ENCODE peak calls at places on chromosomes 11 and 22, in nine cellular contexts. I is Karpas-422; T is SW480; Z is NCI-H2107; D is head of caudate nucleus; H is CD4-positive, CD25-positive, alpha-beta regulatory T cell; N is fibroblast of mammary gland; M is BJ; J is A172. X is an unnamed sample.
A peak's percentile ranks its signal among the peaks of the same experiment; 100 is the strongest.

GRCh38 chr11:31237819-31238771 is 131.4 kb downstream of the DCDC1 start:
- DNase-seq in T (no peak), H (no peak), M (no peak), I (no peak), Z (no peak), D (no peak), N (peak; percentile 28), J (no peak), X (no peak)

GRCh38 chr11:47359162-47359561 is 6.7 kb upstream of the MYBPC3 start:
- DNase-seq in T (no peak), N (no peak), M (no peak), Z (no peak), H (no peak), J (no peak), D (no peak), I (no peak), X (no peak)

GRCh38 chr22:42294034-42294985 is 23.9 kb upstream of the TCF20 start:
- DNase-seq in I (no peak), Z (no peak), M (no peak), H (peak; percentile 56), J (peak; percentile 24), N (peak; percentile 31), T (no peak), D (no peak), X (no peak)

GRCh38 chr11:5380740-5381342 is 2.8 kb upstream of the OR51M1 start:
- DNase-seq in I (peak; percentile 76), J (peak; percentile 83), D (peak; percentile 52), T (peak; percentile 58), M (no peak), Z (no peak), H (no peak), N (peak; percentile 75), X (peak; percentile 63)

GRCh38 chr22:35369996-35370395 is 10.9 kb upstream of the HMOX1 start:
- DNase-seq in M (no peak), J (no peak), H (no peak), N (no peak), Z (no peak), I (no peak), D (no peak), T (no peak), X (no peak)

GRCh38 chr22:38352436-38352835 is 35.2 kb upstream of the CSNK1E start:
- DNase-seq in I (no peak), M (no peak), Z (no peak), J (no peak), T (no peak), N (no peak), D (no peak), H (no peak), X (no peak)

GRCh38 chr11:130866831-130867230 is 49.4 kb downstream of the SNX19 start:
- DNase-seq in M (no peak), N (no peak), Z (no peak), H (no peak), T (no peak), D (no peak), I (no peak), J (no peak), X (no peak)

GRCh38 chr11:3199537-3200295 is 18.9 kb downstream of the MRGPRG start:
- DNase-seq in Z (no peak), D (no peak), N (no peak), I (no peak), J (no peak), T (no peak), M (no peak), H (no peak), X (no peak)

GRCh38 chr22:41974691-41975290 is 5.5 kb downstream of the SEPTIN3 start:
- DNase-seq in T (no peak), J (no peak), D (peak; percentile 31), Z (no peak), M (no peak), N (no peak), I (no peak), H (no peak), X (no peak)

GRCh38 chr11:40293655-40294342 is 1165.7 kb downstream of the LRRC4C start:
- DNase-seq in N (peak; percentile 86), H (no peak), Z (no peak), I (peak; percentile 79), J (peak; percentile 31), M (peak; percentile 41), T (peak; percentile 81), D (peak; percentile 88), X (peak; percentile 79)

GRCh38 chr22:22999473-22999872 is 70.8 kb upstream of the GNAZ start:
- DNase-seq in J (no peak), T (no peak), M (no peak), I (no peak), H (no peak), D (no peak), N (no peak), Z (no peak), X (no peak)

GRCh38 chr11:114774599-114775365 is 96.5 kb downstream of the NXPE2 start:
- DNase-seq in I (peak; percentile 84), J (peak; percentile 5), H (no peak), N (no peak), T (peak; percentile 40), D (peak; percentile 72), M (no peak), Z (peak; percentile 37), X (no peak)

GRCh38 chr11:45048313-45048841 is 97.7 kb upstream of the TP53I11 start:
- DNase-seq in D (no peak), I (no peak), H (no peak), M (no peak), T (no peak), J (no peak), N (no peak), Z (no peak), X (no peak)

GRCh38 chr11:106133529-106133928 is 56.1 kb downstream of the AASDHPPT start:
- DNase-seq in N (peak; percentile 10), Z (no peak), M (no peak), D (no peak), T (no peak), J (no peak), H (no peak), I (peak; percentile 72), X (no peak)

GRCh38 chr11:13140028-13140870 is 131.1 kb downstream of the RASSF10 start:
- DNase-seq in M (no peak), N (peak; percentile 55), I (no peak), Z (no peak), T (peak; percentile 99), H (no peak), J (peak; percentile 92), D (no peak), X (no peak)

GRCh38 chr11:65538915-65539374 is 14.1 kb downstream of the SCYL1 start:
- DNase-seq in H (no peak), Z (no peak), M (no peak), D (peak; percentile 51), I (no peak), N (no peak), J (no peak), T (no peak), X (no peak)

GRCh38 chr11:28303477-28304191 is 195.4 kb downstream of the METTL15 start:
- DNase-seq in D (no peak), Z (no peak), H (no peak), N (peak; percentile 8), M (no peak), T (no peak), J (no peak), I (no peak), X (no peak)

GRCh38 chr11:61610905-61611304 is 30.0 kb upstream of the SYT7 start:
- DNase-seq in M (no peak), J (no peak), I (no peak), Z (no peak), H (no peak), N (no peak), T (no peak), D (no peak), X (no peak)

GRCh38 chr22:16954060-16954403 is 54.0 kb downstream of the GAB4 start:
- DNase-seq in H (no peak), J (no peak), N (no peak), T (no peak), D (no peak), Z (no peak), I (peak; percentile 27), M (no peak), X (no peak)

GRCh38 chr11:132972565-132972964 is 559.7 kb downstream of the OPCML start:
- DNase-seq in T (no peak), I (no peak), D (peak; percentile 76), Z (no peak), H (no peak), N (no peak), M (no peak), J (no peak), X (no peak)

GRCh38 chr11:116294630-116295029 is 478.2 kb downstream of the BUD13 start:
- DNase-seq in M (no peak), H (no peak), N (no peak), D (no peak), J (no peak), T (peak; percentile 75), Z (no peak), I (no peak), X (no peak)

GRCh38 chr22:46738961-46739870 is 1.2 kb upstream of the CERK start:
- DNase-seq in T (peak; percentile 93), I (peak; percentile 76), D (peak; percentile 54), H (peak; percentile 76), M (no peak), N (peak; percentile 56), Z (no peak), J (no peak), X (peak; percentile 67)

GRCh38 chr11:112903310-112903709 is 57.9 kb upstream of the NCAM1 start:
- DNase-seq in D (peak; percentile 57), I (no peak), J (no peak), T (no peak), Z (no peak), N (no peak), H (no peak), M (no peak), X (no peak)

GRCh38 chr11:862028-862703 is 19.5 kb downstream of the TSPAN4 start:
- DNase-seq in D (no peak), T (no peak), M (no peak), Z (no peak), H (no peak), I (no peak), J (no peak), N (no peak), X (no peak)

GRCh38 chr11:33266418-33267215 is 9.4 kb downstream of the HIPK3 start:
- DNase-seq in J (no peak), M (no peak), D (no peak), T (no peak), N (peak; percentile 77), H (no peak), Z (no peak), I (no peak), X (no peak)

GRCh38 chr22:42895541-42895981 is 38.5 kb upstream of the ARFGAP3 start:
- DNase-seq in N (no peak), I (no peak), D (peak; percentile 36), T (no peak), M (no peak), J (no peak), H (no peak), Z (no peak), X (no peak)

GRCh38 chr22:23888615-23889401 is 5.4 kb upstream of the MIF start:
- DNase-seq in M (no peak), J (peak; percentile 17), T (no peak), D (peak; percentile 46), H (no peak), I (no peak), N (peak; percentile 52), Z (no peak), X (peak; percentile 20)

GRCh38 chr11:65504671-65505433 is 6.0 kb downstream of the MALAT1 start:
- DNase-seq in D (peak; percentile 52), T (peak; percentile 39), N (peak; percentile 47), Z (no peak), I (peak; percentile 60), M (no peak), H (peak; percentile 34), J (peak; percentile 51), X (no peak)

GRCh38 chr11:14611939-14612338 is 31.7 kb upstream of the PDE3B start:
- DNase-seq in I (no peak), H (no peak), D (no peak), T (no peak), M (no peak), J (no peak), N (no peak), Z (no peak), X (no peak)

GRCh38 chr22:45802074-45802473 is 130.4 kb downstream of the ATXN10 start:
- DNase-seq in H (no peak), I (no peak), J (no peak), D (no peak), M (no peak), N (no peak), T (no peak), Z (no peak), X (no peak)

X was measured in NCI-H460.